ENCODE peak calls at places on chromosomes 4 and X, in six cellular contexts. J is SK-N-SH, F is PC-3, G is hepatocyte, W is HCT116, Y is GM23338. K is an unnamed sample.

GRCh38 chr4:48979897-48980579 is 6.0 kb upstream of the CWH43 start:
- DNase-seq in J (no peak), F (peak; percentile 54), G (no peak), W (no peak), Y (no peak), K (no peak)

GRCh38 chrX:54807524-54808108 is at the start of gene MAGED2:
- DNase-seq in J (peak; percentile 62), F (peak; percentile 8), G (peak; percentile 80), W (no peak), Y (peak; percentile 56), K (no peak)

GRCh38 chr4:26851129-26851528 is 9.5 kb upstream of the STIM2 start:
- DNase-seq in J (no peak), F (no peak), G (no peak), W (no peak), Y (no peak), K (no peak)

GRCh38 chr4:35975617-35976355 is 268.5 kb downstream of the ARAP2 start:
- DNase-seq in J (no peak), F (peak; percentile 10), G (no peak), W (no peak), Y (no peak), K (no peak)

GRCh38 chr4:180641495-180641894 is 1601.7 kb upstream of the TENM3 start:
- DNase-seq in J (no peak), F (peak; percentile 9), G (no peak), W (no peak), Y (no peak), K (no peak)

GRCh38 chr4:99362768-99363167 is 10.2 kb upstream of the ADH1C start:
- DNase-seq in J (no peak), F (no peak), G (no peak), W (no peak), Y (no peak), K (no peak)

GRCh38 chrX:32010948-32011347 is 939.1 kb upstream of the FTHL17 start:
- DNase-seq in J (no peak), F (no peak), G (no peak), W (no peak), Y (no peak), K (no peak)

GRCh38 chrX:38552721-38553120 is 8.6 kb upstream of the TSPAN7 start:
- DNase-seq in J (no peak), F (no peak), G (no peak), W (no peak), Y (no peak), K (no peak)

GRCh38 chrX:148784859-148785655 is 284.6 kb downstream of the AFF2 start:
- DNase-seq in J (no peak), F (no peak), G (no peak), W (no peak), Y (peak; percentile 16), K (peak; percentile 70)

GRCh38 chr4:82282875-82283274 is 90.9 kb downstream of the HNRNPD start:
- DNase-seq in J (no peak), F (no peak), G (peak; percentile 15), W (no peak), Y (peak; percentile 16), K (no peak)

GRCh38 chr4:82284475-82284857 is 89.3 kb downstream of the HNRNPD start:
- DNase-seq in J (no peak), F (no peak), G (peak; percentile 24), W (no peak), Y (peak; percentile 72), K (no peak)

GRCh38 chr4:82287720-82288119 is 86.1 kb downstream of the HNRNPD start:
- DNase-seq in J (no peak), F (peak; percentile 20), G (peak; percentile 37), W (no peak), Y (no peak), K (no peak)

GRCh38 chr4:82284858-82285805 is 88.7 kb downstream of the HNRNPD start:
- DNase-seq in J (peak; percentile 97), F (peak; percentile 96), G (peak; percentile 99), W (peak; percentile 96), Y (peak; percentile 99), K (peak; percentile 99)
- H3K4me1 ChIP-seq in J (no peaks in the 10 kb centered on the region), F (no peaks in the 10 kb centered on the region), G (peaks cover 10% of the 10 kb centered on the region), W (peaks cover 12% of the 10 kb centered on the region), Y (peaks cover 4% of the 10 kb centered on the region), K (peaks cover 25% of the 10 kb centered on the region)

GRCh38 chr4:37879365-37879764 is 11.5 kb upstream of the TBC1D1 start:
- DNase-seq in J (no peak), F (no peak), G (no peak), W (no peak), Y (no peak), K (peak; percentile 27)

GRCh38 chr4:37885496-37885895 is 5.4 kb upstream of the TBC1D1 start:
- DNase-seq in J (peak; percentile 23), F (no peak), G (peak; percentile 32), W (no peak), Y (no peak), K (no peak)

GRCh38 chr4:37884855-37885487 is 5.9 kb upstream of the TBC1D1 start:
- DNase-seq in J (no peak), F (no peak), G (no peak), W (no peak), Y (no peak), K (no peak)

DNA sequence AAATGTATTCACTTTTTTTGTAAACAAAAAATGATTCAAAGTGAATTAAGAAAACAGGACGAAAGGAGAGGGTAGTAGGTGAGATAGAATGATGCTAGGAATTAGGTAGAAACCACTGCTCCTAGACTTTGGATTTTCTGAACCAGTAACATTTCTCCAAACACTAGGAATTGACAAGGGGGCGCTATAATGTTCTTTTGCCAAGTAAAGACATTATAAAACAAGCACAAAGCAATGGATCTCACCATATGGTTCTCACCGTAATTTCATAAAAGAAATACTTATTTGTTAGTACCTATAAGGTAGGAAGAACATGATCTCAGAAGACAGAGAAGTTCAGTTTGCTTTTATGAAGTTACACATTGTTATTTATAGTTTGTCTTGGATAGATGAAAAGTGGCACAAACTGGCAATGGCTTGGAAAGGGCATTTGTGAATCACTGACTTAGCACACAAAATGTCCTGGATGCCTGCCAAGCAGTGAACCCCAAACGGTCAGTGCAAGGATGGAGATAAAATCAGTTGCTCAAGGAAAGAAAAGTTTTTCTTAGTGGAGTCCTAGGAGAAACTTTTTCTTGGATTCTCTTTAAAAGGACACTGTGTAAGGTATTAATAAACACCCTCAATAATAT is 8.1 kb upstream of the TBC1D1 start:
- DNase-seq in J (no peak), F (no peak), G (no peak), W (no peak), Y (peak; percentile 75), K (no peak)
- TF ChIP-seq CTCF in J (peak; percentile 48), F (peak; percentile 50), G (peak; percentile 3), W (peak; percentile 48), Y (peak; percentile 58), K (peak; percentile 58)

DNA sequence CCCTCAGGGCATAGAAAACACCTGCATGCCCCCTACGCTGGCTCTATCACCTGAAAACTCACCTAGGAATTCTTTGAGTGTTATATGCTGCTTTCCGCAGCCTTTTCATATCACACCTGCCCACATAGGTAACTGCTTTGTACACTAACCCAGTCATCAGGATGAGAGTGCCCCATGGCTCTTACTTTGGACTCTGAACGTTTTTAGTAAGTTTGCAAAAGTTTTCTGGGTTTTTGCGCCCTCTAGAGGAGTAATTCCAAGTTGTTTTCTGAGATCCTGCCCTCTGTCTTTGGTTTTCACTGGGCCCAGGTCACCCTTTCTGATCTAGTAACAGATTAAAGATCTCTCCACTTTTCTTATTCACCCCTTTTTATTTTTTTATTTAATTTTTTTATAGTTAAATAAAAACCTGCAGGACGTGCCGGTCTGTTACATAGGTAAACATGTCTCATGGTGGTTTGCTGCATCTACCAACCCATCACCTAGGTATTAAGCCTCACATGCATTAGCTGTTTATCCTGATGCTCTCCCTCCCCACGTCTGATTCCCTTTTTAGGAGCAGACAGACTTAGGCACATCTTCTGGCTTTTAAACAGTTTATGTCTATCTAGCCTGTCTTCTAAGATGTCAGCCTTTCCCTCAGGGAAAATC is 139.2 kb downstream of the NWD2 start:
- DNase-seq in J (peak; percentile 9), F (peak; percentile 73), G (peak; percentile 83), W (peak; percentile 36), Y (peak; percentile 84), K (peak; percentile 54)
- TF ChIP-seq EZH2phosphoT487 in J (no peak), F (no peak), G (no peak), W (no peak), Y (no peak), K (no peak)

GRCh38 chr4:22458112-22458511 is 57.8 kb downstream of the ADGRA3 start:
- DNase-seq in J (no peak), F (peak; percentile 31), G (peak; percentile 25), W (no peak), Y (no peak), K (no peak)
- H3K4me1 ChIP-seq in J (no peaks in the 10 kb centered on the region), F (peaks cover 8% of the 10 kb centered on the region), G (peaks cover 38% of the 10 kb centered on the region), W (peaks cover 8% of the 10 kb centered on the region), Y (peaks cover 30% of the 10 kb centered on the region), K (no peaks in the 10 kb centered on the region)

GRCh38 chr4:32002037-32002747 is 1282.0 kb downstream of the PCDH7 start:
- DNase-seq in J (no peak), F (no peak), G (no peak), W (no peak), Y (peak; percentile 28), K (no peak)

GRCh38 chr4:32000846-32001488 is 1280.8 kb downstream of the PCDH7 start:
- DNase-seq in J (no peak), F (no peak), G (no peak), W (no peak), Y (peak; percentile 29), K (no peak)

GRCh38 chr4:31998807-31999206 is 1278.6 kb downstream of the PCDH7 start:
- DNase-seq in J (no peak), F (no peak), G (no peak), W (no peak), Y (no peak), K (no peak)

DNA sequence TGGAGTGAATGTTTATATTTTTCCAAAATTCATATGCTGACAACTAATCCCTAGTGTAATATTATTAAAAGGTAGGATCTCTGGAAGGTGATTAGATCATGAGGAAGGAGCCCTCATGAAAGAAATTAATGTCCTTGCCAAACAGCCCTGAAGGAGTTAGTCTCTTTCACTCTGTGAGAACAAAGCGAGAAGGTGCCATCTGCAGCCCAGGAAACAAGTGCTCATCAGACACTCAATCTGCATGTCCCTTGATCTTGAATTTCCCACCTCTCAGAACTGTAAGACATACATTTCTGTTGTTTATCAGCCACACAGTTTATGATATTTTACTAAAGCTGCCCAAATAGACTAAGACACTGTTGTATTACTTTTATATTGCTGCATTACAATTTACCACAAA is 1283.4 kb downstream of the PCDH7 start:
- DNase-seq in J (no peak), F (no peak), G (no peak), W (no peak), Y (peak; percentile 45), K (no peak)
- TF ChIP-seq CTCF in J (no peak), F (no peak), G (no peak), W (no peak), Y (peak; percentile 24), K (no peak)

DNA sequence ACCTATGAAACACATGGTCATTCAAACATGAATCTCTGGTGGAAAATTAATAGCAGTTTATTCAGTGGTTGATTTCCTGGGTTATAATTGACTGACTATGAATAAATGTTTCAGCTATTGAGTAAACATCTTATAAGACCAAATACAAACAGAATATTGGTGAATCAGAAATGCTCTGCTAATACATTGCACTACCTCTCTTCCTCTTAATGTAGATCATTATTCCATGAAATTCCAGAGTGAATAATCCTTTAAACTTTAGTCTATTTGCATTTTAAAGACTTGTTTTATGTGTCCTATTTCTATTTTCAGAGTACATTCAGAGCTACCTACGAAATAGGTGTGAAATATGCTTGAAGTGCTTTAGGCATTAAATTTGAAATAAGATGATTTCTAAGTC is 715.4 kb downstream of the ADGRL3 start:
- DNase-seq in J (no peak), F (peak; percentile 69), G (no peak), W (no peak), Y (no peak), K (no peak)
- TF ChIP-seq EZH2phosphoT487 in J (no peak), F (no peak), G (no peak), W (no peak), Y (no peak), K (no peak)